ENCODE peak calls at places on chromosome 2, in eight cellular contexts. P is A549, H is tibial nerve, C is K562, F is esophagus muscularis mucosa, E is transverse colon, W is sigmoid colon, L is upper lobe of left lung. V is an unnamed sample.

GRCh38 chr2:159290289-159290907 is 3.9 kb upstream of the WDSUB1 start:
- DNase-seq in W (no peak), E (no peak), F (no peak), P (peak), H (peak), C (peak), L (no peak), V (no peak)

GRCh38 chr2:128535928-128536327 is 217.3 kb upstream of the HS6ST1 start:
- DNase-seq in W (no peak), C (no peak), L (no peak), P (no peak), H (no peak), F (no peak), E (no peak), V (no peak)

GRCh38 chr2:125227843-125228392 is 1202.8 kb downstream of the CNTNAP5 start:
- DNase-seq in E (no peak), W (no peak), L (no peak), H (no peak), F (no peak), C (no peak), P (no peak), V (no peak)

GRCh38 chr2:38146302-38146916 is 70.5 kb upstream of the CYP1B1 start:
- DNase-seq in P (peak), F (no peak), C (peak), L (peak), W (peak), E (peak), H (no peak), V (no peak)

GRCh38 chr2:45595724-45596435 is 15.2 kb downstream of the SRBD1 start:
- DNase-seq in C (no peak), L (no peak), F (no peak), W (no peak), P (no peak), E (peak), H (peak), V (no peak)

GRCh38 chr2:207504513-207505171 is 25.1 kb upstream of the CREB1 start:
- DNase-seq in E (no peak), P (no peak), L (no peak), W (no peak), F (peak), H (no peak), C (no peak), V (no peak)

GRCh38 chr2:238562446-238562845 is 135.7 kb downstream of the ASB1 start:
- DNase-seq in L (no peak), C (no peak), W (no peak), F (no peak), E (no peak), P (no peak), H (no peak), V (no peak)

GRCh38 chr2:216633616-216634316 is 546 bp downstream of the IGFBP2 start:
- DNase-seq in P (peak), C (no peak), E (peak), L (peak), F (no peak), H (no peak), W (no peak), V (no peak)

GRCh38 chr2:198134287-198134955 is 330.0 kb downstream of the PLCL1 start:
- DNase-seq in E (no peak), F (no peak), C (no peak), P (no peak), H (no peak), L (no peak), W (no peak), V (no peak)

GRCh38 chr2:238513346-238513745 is 86.6 kb downstream of the ASB1 start:
- DNase-seq in W (no peak), H (no peak), P (peak), F (no peak), C (peak), L (no peak), E (no peak), V (no peak)

GRCh38 chr2:198162276-198162675 is 357.9 kb downstream of the PLCL1 start:
- DNase-seq in W (no peak), P (no peak), H (no peak), E (no peak), C (no peak), F (no peak), L (no peak), V (no peak)

GRCh38 chr2:24489942-24490673 is 946 bp upstream of the NCOA1 start:
- DNase-seq in C (peak), F (no peak), L (no peak), H (peak), P (peak), E (peak), W (peak), V (peak)

GRCh38 chr2:108935231-108935863 is 53.7 kb downstream of the EDAR start:
- DNase-seq in C (no peak), F (no peak), H (no peak), L (no peak), E (no peak), W (no peak), P (no peak), V (no peak)

GRCh38 chr2:165452327-165452726 is 17.2 kb upstream of the CSRNP3 start:
- DNase-seq in F (no peak), H (no peak), C (no peak), L (no peak), W (no peak), E (no peak), P (no peak), V (no peak)

GRCh38 chr2:105671156-105671555 is 73.6 kb upstream of the NCK2 start:
- DNase-seq in H (no peak), P (no peak), L (no peak), E (no peak), W (peak), F (peak), C (no peak), V (no peak)

GRCh38 chr2:211468881-211469280 is 912.5 kb downstream of the CPS1 start:
- DNase-seq in L (no peak), W (no peak), F (no peak), H (no peak), C (no peak), P (no peak), E (no peak), V (no peak)

GRCh38 chr2:239329284-239329971 is 71.4 kb downstream of the HDAC4 start:
- DNase-seq in C (no peak), W (peak), P (no peak), F (no peak), E (peak), L (no peak), H (no peak), V (peak)

DNA sequence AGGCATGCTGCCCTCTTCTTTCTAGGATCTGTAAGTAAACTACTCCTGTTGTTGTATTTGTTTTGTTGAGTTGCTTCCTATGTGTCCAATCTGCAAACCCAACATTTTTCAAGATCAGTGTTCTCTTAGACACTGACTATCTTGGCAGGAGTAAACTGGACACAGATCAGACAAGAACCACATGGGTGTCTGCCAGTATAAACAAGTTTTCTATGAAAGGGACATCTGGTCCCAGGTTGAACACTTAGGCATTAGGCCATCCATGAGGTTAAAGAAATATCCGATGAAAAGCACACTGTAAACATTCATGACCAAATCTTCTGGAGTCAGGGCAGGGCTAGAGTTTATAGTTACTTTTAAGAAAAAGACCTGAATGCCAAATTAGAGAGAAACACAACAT is 441.8 kb downstream of the NYAP2 start:
- DNase-seq in P (no peak), C (no peak), W (no peak), L (no peak), E (no peak), H (peak), F (no peak), V (no peak)
- TF ChIP-seq EP300 in P (no peak), C (no peak), W (no peak), L (no peak), E (no peak), H (peak), F (no peak), V (no peak)

GRCh38 chr2:118089015-118089800 is 937 bp downstream of the INSIG2 start:
- DNase-seq in W (no peak), E (peak), C (peak), P (peak), L (no peak), F (no peak), H (no peak), V (no peak)
- TF ChIP-seq CTCF in W (peak), E (peak), C (no peak), P (no peak), L (peak), F (no peak), H (peak), V (no peak)

GRCh38 chr2:163779970-163780597 is 44.3 kb upstream of the FIGN start:
- DNase-seq in F (no peak), H (no peak), C (no peak), L (no peak), W (no peak), E (no peak), P (no peak), V (no peak)

GRCh38 chr2:163773276-163773675 is 37.5 kb upstream of the FIGN start:
- DNase-seq in H (no peak), C (no peak), E (no peak), W (no peak), F (no peak), L (no peak), P (no peak), V (no peak)

GRCh38 chr2:163774862-163775261 is 39.1 kb upstream of the FIGN start:
- DNase-seq in H (no peak), P (peak), W (no peak), C (no peak), E (no peak), F (no peak), L (no peak), V (no peak)

GRCh38 chr2:163775304-163775703 is 39.5 kb upstream of the FIGN start:
- DNase-seq in E (no peak), P (no peak), L (no peak), W (no peak), H (no peak), C (no peak), F (no peak), V (no peak)

DNA sequence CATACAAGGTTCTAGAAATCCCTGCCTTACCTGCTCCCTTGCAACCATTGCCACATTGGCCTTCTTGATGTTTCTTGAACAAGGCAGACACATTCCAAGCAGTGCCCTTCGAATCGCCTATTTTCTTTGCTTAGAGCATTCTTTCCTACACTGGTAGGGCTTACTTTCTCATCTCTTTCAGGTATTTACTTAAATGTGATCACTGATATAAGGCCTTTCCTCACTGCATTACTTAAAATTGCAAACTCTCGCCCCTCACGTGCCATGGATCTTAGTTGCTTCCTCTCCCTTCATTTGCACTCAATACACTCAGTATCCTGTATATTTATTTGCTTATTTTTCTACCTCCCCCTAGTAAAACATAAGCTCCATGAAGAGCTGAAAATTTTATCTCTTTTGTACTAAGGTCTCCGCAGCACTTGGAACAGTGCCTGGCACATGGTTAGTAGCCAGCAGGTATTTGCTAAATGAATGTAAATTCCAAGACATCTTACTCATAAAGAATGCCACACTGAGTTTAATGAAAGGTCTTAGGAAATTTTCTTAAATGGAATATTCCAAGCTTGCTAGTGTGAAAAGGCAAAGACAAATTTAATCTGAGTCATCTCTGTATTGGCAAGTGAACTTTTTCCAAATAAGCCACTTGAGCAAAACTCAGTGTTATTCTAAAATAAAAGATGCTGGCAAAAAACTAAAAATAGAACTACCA is 42.4 kb upstream of the FIGN start:
- DNase-seq in P (peak), W (no peak), L (no peak), E (no peak), C (no peak), H (no peak), F (no peak), V (no peak)
- TF ChIP-seq EP300 in P (peak), W (no peak), L (no peak), E (no peak), C (no peak), H (no peak), F (no peak), V (no peak)

DNA sequence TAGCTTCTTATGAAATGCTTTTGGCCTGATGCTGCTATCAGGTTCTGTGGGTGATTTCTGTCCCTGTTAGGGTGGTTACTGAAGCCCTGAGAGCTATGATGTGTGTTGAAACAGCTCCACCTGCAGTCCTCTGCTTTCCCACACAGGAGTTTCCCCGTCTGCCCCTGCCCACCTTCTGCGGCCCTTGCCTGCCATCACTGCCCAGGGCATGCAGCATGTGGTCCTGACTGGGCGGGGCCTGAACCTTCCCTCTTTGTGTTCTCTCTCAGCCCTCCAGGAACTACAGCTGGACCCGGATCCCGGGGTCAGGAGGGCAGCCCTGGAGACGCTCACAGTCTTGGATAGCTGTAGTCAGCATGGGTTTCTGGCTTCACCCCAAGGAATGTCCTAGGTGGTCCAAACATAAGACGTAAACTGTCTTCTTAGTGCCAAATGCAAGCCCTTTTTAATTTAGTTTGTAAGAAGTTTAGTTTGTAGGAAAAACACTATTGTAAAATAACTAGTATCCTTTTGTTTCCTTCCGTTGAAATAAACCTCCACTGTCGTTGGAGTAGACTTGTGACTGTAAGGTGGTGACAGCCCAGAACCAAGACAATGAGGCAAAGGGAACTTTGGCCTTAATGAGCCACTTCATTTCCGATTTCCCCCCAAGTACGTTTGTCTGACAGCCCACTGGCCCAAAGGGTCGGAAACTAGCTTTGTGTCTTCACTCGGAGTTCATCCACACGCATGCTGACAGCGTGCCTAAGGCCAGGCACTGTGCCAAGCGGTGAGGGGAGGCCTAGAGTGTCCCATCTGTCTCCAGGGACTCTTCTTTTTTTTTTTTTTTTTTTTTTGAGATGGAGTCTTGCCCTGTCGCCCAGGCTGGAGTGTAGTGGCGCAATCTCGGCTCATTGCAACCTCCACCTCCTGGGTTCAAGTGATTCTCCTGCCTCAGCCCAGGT is 21.2 kb downstream of the HJURP start:
- DNase-seq in P (peak), E (peak), W (peak), H (no peak), C (no peak), F (no peak), L (no peak), V (peak)
- TF ChIP-seq CTCF in P (peak), E (peak), W (no peak), H (no peak), C (no peak), F (no peak), L (no peak), V (peak)

DNA sequence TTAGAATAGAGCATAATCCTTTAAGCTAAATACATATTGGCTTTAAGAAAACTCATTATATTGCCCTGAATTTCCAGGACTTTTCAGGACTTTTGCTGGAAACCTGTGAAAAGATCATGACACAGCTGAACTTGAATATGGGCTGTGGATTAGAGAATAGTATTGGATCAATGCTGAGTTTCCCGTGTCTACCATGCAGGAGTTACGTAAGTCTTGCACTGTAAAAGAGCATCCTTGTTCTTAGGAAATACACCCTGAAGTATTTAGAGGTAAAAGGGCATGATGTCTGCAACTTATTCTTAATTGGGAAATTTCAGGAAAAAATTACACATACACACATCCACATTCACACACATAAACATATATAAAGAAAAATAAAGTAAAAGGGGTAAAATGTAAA is 82.1 kb downstream of the ZFP36L2 start:
- DNase-seq in F (no peak), P (no peak), L (no peak), E (no peak), W (no peak), C (no peak), H (no peak), V (no peak)
- TF ChIP-seq EP300 in F (no peak), P (no peak), L (no peak), E (no peak), W (no peak), C (no peak), H (no peak), V (no peak)

GRCh38 chr2:33123216-33123615 is 176.5 kb downstream of the LTBP1 start:
- DNase-seq in W (no peak), H (no peak), P (no peak), L (no peak), E (no peak), F (no peak), C (no peak), V (no peak)

GRCh38 chr2:33126973-33127372 is 180.2 kb downstream of the LTBP1 start:
- DNase-seq in P (no peak), F (no peak), L (no peak), H (no peak), C (no peak), W (no peak), E (no peak), V (no peak)

GRCh38 chr2:33129261-33129660 is 182.5 kb downstream of the LTBP1 start:
- DNase-seq in L (no peak), H (no peak), E (no peak), P (no peak), W (no peak), C (no peak), F (no peak), V (no peak)

GRCh38 chr2:33129661-33130447 is 183.1 kb downstream of the LTBP1 start:
- DNase-seq in E (no peak), H (no peak), F (no peak), W (no peak), L (no peak), P (no peak), C (no peak), V (no peak)

DNA sequence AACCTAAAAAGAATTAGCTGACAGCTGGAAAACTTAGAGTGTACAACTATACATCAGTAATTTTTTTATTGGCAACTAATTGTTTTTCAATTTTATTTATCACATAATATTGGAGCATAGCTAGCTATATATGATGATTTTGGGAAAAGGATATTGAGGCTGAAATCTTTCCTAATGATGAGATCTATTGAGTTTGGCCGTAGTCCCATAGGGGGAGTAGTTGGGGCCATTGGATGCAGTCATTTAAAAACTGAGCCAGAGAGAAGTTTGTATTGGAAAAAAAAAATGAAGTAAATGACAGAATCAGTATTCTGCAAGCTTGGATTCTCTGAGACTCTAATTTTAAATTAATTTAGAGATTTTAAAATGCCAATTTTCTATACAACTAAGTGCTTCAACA is 179.8 kb downstream of the LTBP1 start:
- DNase-seq in C (no peak), E (no peak), H (no peak), L (no peak), P (no peak), W (no peak), F (no peak), V (no peak)
- TF ChIP-seq CTCF in C (no peak), E (no peak), H (no peak), L (no peak), P (no peak), W (no peak), F (no peak), V (peak)

GRCh38 chr2:182729710-182730339 is 13.8 kb downstream of the DNAJC10 start:
- DNase-seq in C (no peak), E (no peak), P (no peak), F (no peak), H (no peak), L (no peak), W (no peak), V (no peak)

GRCh38 chr2:182730486-182730885 is 14.4 kb downstream of the DNAJC10 start:
- DNase-seq in W (no peak), E (no peak), C (no peak), H (no peak), L (no peak), F (no peak), P (no peak), V (no peak)

GRCh38 chr2:182728028-182728427 is 12.0 kb downstream of the DNAJC10 start:
- DNase-seq in L (no peak), W (no peak), P (no peak), E (no peak), C (no peak), H (no peak), F (no peak), V (no peak)

DNA sequence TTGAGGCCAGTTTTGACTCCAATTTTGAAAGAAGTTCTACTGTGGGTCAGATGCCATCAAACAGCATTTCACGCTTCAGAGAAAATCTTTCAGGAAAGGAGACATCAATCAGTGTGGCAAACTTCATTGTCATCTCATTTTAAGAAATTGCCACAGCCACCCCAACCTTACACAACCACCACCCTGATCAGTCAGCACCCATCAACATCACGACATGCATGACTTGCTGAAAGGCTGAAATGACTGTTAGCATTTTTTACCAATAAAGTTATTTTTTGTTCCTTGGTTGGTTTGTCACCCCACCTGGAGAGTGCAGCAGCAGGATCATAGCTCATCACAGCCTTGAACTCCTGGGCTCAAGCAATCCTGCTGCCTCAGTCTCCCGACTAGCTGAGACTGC is 10.4 kb downstream of the DNAJC10 start:
- DNase-seq in E (no peak), H (no peak), L (no peak), C (no peak), F (no peak), P (no peak), W (no peak), V (no peak)
- TF ChIP-seq EP300 in E (no peak), H (no peak), L (no peak), C (no peak), F (no peak), P (no peak), W (no peak), V (no peak)

V was measured in H1.